ENCODE peak calls at places on chromosomes 16 and 17, in ten cellular contexts. Z, R, P, W, Q, H, B, T, E and C are unnamed samples.

GRCh38 chr17:18038149-18038850 is 668 bp downstream of the ATPAF2 start:
- DNase-seq in B (no peak), R (no peak), H (no peak), W (no peak), Z (no peak), T (no peak), Q (no peak), E (no peak), P (no peak), C (peak)

GRCh38 chr17:55769625-55770000 is 18.8 kb downstream of the PCTP start:
- DNase-seq in Q (no peak), P (no peak), W (no peak), E (no peak), H (no peak), Z (peak), R (no peak), T (no peak), B (no peak), C (peak)

GRCh38 chr17:75524971-75525805 is at the start of gene LLGL2:
- DNase-seq in B (peak), T (peak), Z (peak), Q (peak), H (no peak), P (peak), E (peak), R (peak), W (peak), C (peak)

GRCh38 chr16:24745791-24746190 is 16.3 kb downstream of the TNRC6A start:
- DNase-seq in Z (no peak), H (no peak), P (no peak), T (no peak), R (no peak), B (no peak), W (no peak), Q (no peak), E (no peak), C (no peak)

GRCh38 chr17:68439656-68440290 is 17.5 kb downstream of the WIPI1 start:
- DNase-seq in R (no peak), W (no peak), T (no peak), H (no peak), P (no peak), Z (peak), Q (no peak), B (no peak), E (no peak), C (no peak)

GRCh38 chr16:3460121-3460520 is 16.6 kb downstream of the NAA60 start:
- DNase-seq in R (no peak), W (no peak), B (no peak), Q (no peak), P (no peak), H (no peak), E (no peak), T (no peak), Z (no peak), C (no peak)

GRCh38 chr17:27293359-27293897 is 486 bp upstream of the WSB1 start:
- DNase-seq in E (no peak), T (no peak), W (no peak), P (no peak), Q (peak), Z (no peak), H (no peak), R (no peak), B (peak), C (no peak)

GRCh38 chr16:54750249-54750648 is 180.4 kb upstream of the IRX5 start:
- DNase-seq in E (no peak), H (peak), R (no peak), P (no peak), Z (no peak), B (no peak), Q (no peak), W (no peak), T (no peak), C (no peak)

GRCh38 chr16:49970818-49971431 is 54.1 kb upstream of the CNEP1R1 start:
- DNase-seq in T (no peak), W (no peak), P (no peak), B (no peak), R (no peak), Z (no peak), H (no peak), E (no peak), Q (no peak), C (peak)

GRCh38 chr17:74453665-74454196 is 12.7 kb upstream of the CD300A start:
- DNase-seq in W (peak), B (peak), Z (peak), T (peak), P (peak), H (no peak), E (peak), Q (no peak), R (peak), C (peak)

GRCh38 chr16:397135-397661 is at the start of gene NME4:
- DNase-seq in E (no peak), R (no peak), P (no peak), H (no peak), Q (no peak), Z (peak), B (no peak), T (peak), W (no peak), C (peak)

GRCh38 chr16:3164121-3164991 is 23.6 kb upstream of the OR1F1 start:
- DNase-seq in B (no peak), R (no peak), Q (no peak), W (no peak), P (no peak), T (no peak), Z (no peak), H (no peak), E (no peak), C (no peak)

GRCh38 chr16:60199154-60199553 is 1465.0 kb upstream of the GOT2 start:
- DNase-seq in R (no peak), B (no peak), P (no peak), W (no peak), T (no peak), E (no peak), Q (no peak), H (no peak), Z (no peak), C (no peak)

GRCh38 chr17:64780096-64781012 is 118.2 kb upstream of the SMURF2 start:
- DNase-seq in E (peak), R (peak), H (no peak), B (peak), Z (no peak), W (peak), T (peak), Q (peak), P (no peak), C (peak)

GRCh38 chr17:2297023-2297422 is 6.6 kb downstream of the SMG6 start:
- DNase-seq in E (no peak), Z (no peak), H (no peak), W (no peak), P (no peak), B (no peak), T (no peak), R (no peak), Q (no peak), C (no peak)

GRCh38 chr16:51147776-51148673 is 3.0 kb downstream of the SALL1 start:
- DNase-seq in B (no peak), W (no peak), P (no peak), R (no peak), Q (no peak), E (no peak), T (no peak), H (no peak), Z (no peak), C (peak)

GRCh38 chr17:7910281-7910680 is 5.8 kb downstream of the RNF227 start:
- DNase-seq in H (no peak), R (no peak), Z (no peak), Q (no peak), E (no peak), T (no peak), P (no peak), B (no peak), W (no peak), C (no peak)

GRCh38 chr17:57782642-57783337 is 37.7 kb upstream of the CCDC182 start:
- DNase-seq in T (no peak), W (no peak), B (no peak), E (no peak), H (no peak), Q (no peak), R (no peak), Z (no peak), P (no peak), C (no peak)

GRCh38 chr17:1484060-1484535 is 8.4 kb downstream of the MYO1C start:
- DNase-seq in R (no peak), Q (no peak), B (no peak), Z (no peak), W (no peak), P (no peak), E (no peak), T (no peak), H (no peak), C (no peak)

GRCh38 chr17:71224824-71225575 is 895.8 kb upstream of the SOX9 start:
- DNase-seq in R (no peak), B (no peak), Z (peak), P (no peak), W (no peak), T (no peak), E (no peak), H (no peak), Q (no peak), C (no peak)

GRCh38 chr16:20851601-20852000 is 45.3 kb downstream of the REXO5 start:
- DNase-seq in T (no peak), Q (no peak), P (no peak), H (peak), Z (peak), W (no peak), R (peak), E (peak), B (no peak), C (peak)

GRCh38 chr17:7850970-7851437 is 3.9 kb upstream of the TMEM88 start:
- DNase-seq in R (no peak), P (no peak), E (no peak), B (no peak), Q (no peak), H (no peak), Z (no peak), T (no peak), W (no peak), C (no peak)

GRCh38 chr16:84414789-84415326 is 46.5 kb downstream of the ATP2C2 start:
- DNase-seq in H (no peak), R (no peak), P (no peak), Z (peak), B (no peak), Q (no peak), W (no peak), E (no peak), T (no peak), C (no peak)

GRCh38 chr17:6455321-6455705 is 11.1 kb downstream of the PIMREG start:
- DNase-seq in B (peak), Q (peak), E (peak), Z (peak), T (peak), W (peak), R (no peak), P (no peak), H (no peak), C (peak)

GRCh38 chr16:81939164-81940067 is 71.9 kb downstream of the SDR42E1 start:
- DNase-seq in W (no peak), Z (no peak), E (no peak), B (no peak), P (no peak), R (no peak), T (no peak), Q (no peak), H (peak), C (no peak)